ENCODE peak calls at places on chromosomes 6 and 20, in eight cellular contexts. One of them, this sample, is unnamed.

GRCh38 chr20:46649650-46649949 is 1.7 kb downstream of the SLC13A3 start:
- DNase-seq in stimulated activated CD8-positive, alpha-beta memory T cell treated with anti-CD3 and anti-CD28 coated beads, Interleukin-7, amount 100 ng/mL, for 1 hour: no peak
- DNase-seq in stimulated activated CD4-positive, alpha-beta T cell treated with anti-CD3 and anti-CD28 coated beads, TNF-alpha, amount 100 ng/mL, for 4 hours: no peak
- DNase-seq in uterus: no peak
- DNase-seq in NCI-H2171 treated with DMSO at 0.1 percent for 48 hours: no peak
- DNase-seq in aorta: no peak
- DNase-seq in HFFc6: no peak
- DNase-seq in A549: no peak
- DNase-seq in this sample: no peak

GRCh38 chr20:35468671-35469334 is 13.4 kb downstream of the CEP250 start:
- DNase-seq in stimulated activated CD8-positive, alpha-beta memory T cell treated with anti-CD3 and anti-CD28 coated beads, Interleukin-7, amount 100 ng/mL, for 1 hour: no peak
- DNase-seq in stimulated activated CD4-positive, alpha-beta T cell treated with anti-CD3 and anti-CD28 coated beads, TNF-alpha, amount 100 ng/mL, for 4 hours: no peak
- DNase-seq in uterus: no peak
- DNase-seq in NCI-H2171 treated with DMSO at 0.1 percent for 48 hours: no peak
- DNase-seq in aorta: no peak
- DNase-seq in HFFc6: no peak
- DNase-seq in A549: no peak
- DNase-seq in this sample: no peak

GRCh38 chr20:60789399-60789798 is 462.7 kb upstream of the CDH4 start:
- DNase-seq in stimulated activated CD8-positive, alpha-beta memory T cell treated with anti-CD3 and anti-CD28 coated beads, Interleukin-7, amount 100 ng/mL, for 1 hour: no peak
- DNase-seq in stimulated activated CD4-positive, alpha-beta T cell treated with anti-CD3 and anti-CD28 coated beads, TNF-alpha, amount 100 ng/mL, for 4 hours: no peak
- DNase-seq in uterus: no peak
- DNase-seq in NCI-H2171 treated with DMSO at 0.1 percent for 48 hours: no peak
- DNase-seq in aorta: no peak
- DNase-seq in HFFc6: no peak
- DNase-seq in A549: no peak
- DNase-seq in this sample: no peak

GRCh38 chr6:137734875-137735182 is 132.2 kb upstream of the TNFAIP3 start:
- DNase-seq in stimulated activated CD8-positive, alpha-beta memory T cell treated with anti-CD3 and anti-CD28 coated beads, Interleukin-7, amount 100 ng/mL, for 1 hour: no peak
- DNase-seq in stimulated activated CD4-positive, alpha-beta T cell treated with anti-CD3 and anti-CD28 coated beads, TNF-alpha, amount 100 ng/mL, for 4 hours: no peak
- DNase-seq in uterus: no peak
- DNase-seq in NCI-H2171 treated with DMSO at 0.1 percent for 48 hours: no peak
- DNase-seq in aorta: no peak
- DNase-seq in HFFc6: no peak
- DNase-seq in A549: no peak
- DNase-seq in this sample: no peak

GRCh38 chr6:81977488-81977887 is 225.0 kb upstream of the TENT5A start:
- DNase-seq in stimulated activated CD8-positive, alpha-beta memory T cell treated with anti-CD3 and anti-CD28 coated beads, Interleukin-7, amount 100 ng/mL, for 1 hour: no peak
- DNase-seq in stimulated activated CD4-positive, alpha-beta T cell treated with anti-CD3 and anti-CD28 coated beads, TNF-alpha, amount 100 ng/mL, for 4 hours: no peak
- DNase-seq in uterus: no peak
- DNase-seq in NCI-H2171 treated with DMSO at 0.1 percent for 48 hours: no peak
- DNase-seq in aorta: no peak
- DNase-seq in HFFc6: peak; percentile 51
- DNase-seq in A549: no peak
- DNase-seq in this sample: no peak

GRCh38 chr6:135651964-135652755 is 154.6 kb upstream of the AHI1 start:
- DNase-seq in stimulated activated CD8-positive, alpha-beta memory T cell treated with anti-CD3 and anti-CD28 coated beads, Interleukin-7, amount 100 ng/mL, for 1 hour: no peak
- DNase-seq in stimulated activated CD4-positive, alpha-beta T cell treated with anti-CD3 and anti-CD28 coated beads, TNF-alpha, amount 100 ng/mL, for 4 hours: no peak
- DNase-seq in uterus: no peak
- DNase-seq in NCI-H2171 treated with DMSO at 0.1 percent for 48 hours: no peak
- DNase-seq in aorta: no peak
- DNase-seq in HFFc6: no peak
- DNase-seq in A549: no peak
- DNase-seq in this sample: no peak

GRCh38 chr20:44883214-44883902 is 2.1 kb upstream of the YWHAB start:
- DNase-seq in stimulated activated CD8-positive, alpha-beta memory T cell treated with anti-CD3 and anti-CD28 coated beads, Interleukin-7, amount 100 ng/mL, for 1 hour: no peak
- DNase-seq in stimulated activated CD4-positive, alpha-beta T cell treated with anti-CD3 and anti-CD28 coated beads, TNF-alpha, amount 100 ng/mL, for 4 hours: no peak
- DNase-seq in uterus: no peak
- DNase-seq in NCI-H2171 treated with DMSO at 0.1 percent for 48 hours: no peak
- DNase-seq in aorta: no peak
- DNase-seq in HFFc6: no peak
- DNase-seq in A549: no peak
- DNase-seq in this sample: no peak

GRCh38 chr6:40755749-40756452 is 168.7 kb upstream of the LRFN2 start:
- DNase-seq in stimulated activated CD8-positive, alpha-beta memory T cell treated with anti-CD3 and anti-CD28 coated beads, Interleukin-7, amount 100 ng/mL, for 1 hour: no peak
- DNase-seq in stimulated activated CD4-positive, alpha-beta T cell treated with anti-CD3 and anti-CD28 coated beads, TNF-alpha, amount 100 ng/mL, for 4 hours: no peak
- DNase-seq in uterus: peak; percentile 22
- DNase-seq in NCI-H2171 treated with DMSO at 0.1 percent for 48 hours: no peak
- DNase-seq in aorta: no peak
- DNase-seq in HFFc6: no peak
- DNase-seq in A549: no peak
- DNase-seq in this sample: no peak

GRCh38 chr20:63093966-63094766 is 87.4 kb upstream of the BHLHE23 start:
- DNase-seq in stimulated activated CD8-positive, alpha-beta memory T cell treated with anti-CD3 and anti-CD28 coated beads, Interleukin-7, amount 100 ng/mL, for 1 hour: no peak
- DNase-seq in stimulated activated CD4-positive, alpha-beta T cell treated with anti-CD3 and anti-CD28 coated beads, TNF-alpha, amount 100 ng/mL, for 4 hours: no peak
- DNase-seq in uterus: no peak
- DNase-seq in NCI-H2171 treated with DMSO at 0.1 percent for 48 hours: no peak
- DNase-seq in aorta: peak; percentile 27
- DNase-seq in HFFc6: no peak
- DNase-seq in A549: no peak
- DNase-seq in this sample: no peak

GRCh38 chr6:45727824-45728449 is 287.7 kb downstream of the CLIC5 start:
- DNase-seq in stimulated activated CD8-positive, alpha-beta memory T cell treated with anti-CD3 and anti-CD28 coated beads, Interleukin-7, amount 100 ng/mL, for 1 hour: no peak
- DNase-seq in stimulated activated CD4-positive, alpha-beta T cell treated with anti-CD3 and anti-CD28 coated beads, TNF-alpha, amount 100 ng/mL, for 4 hours: no peak
- DNase-seq in uterus: no peak
- DNase-seq in NCI-H2171 treated with DMSO at 0.1 percent for 48 hours: no peak
- DNase-seq in aorta: no peak
- DNase-seq in HFFc6: no peak
- DNase-seq in A549: no peak
- DNase-seq in this sample: no peak

GRCh38 chr6:25086500-25087091 is 150.8 kb upstream of the RIPOR2 start:
- DNase-seq in stimulated activated CD8-positive, alpha-beta memory T cell treated with anti-CD3 and anti-CD28 coated beads, Interleukin-7, amount 100 ng/mL, for 1 hour: no peak
- DNase-seq in stimulated activated CD4-positive, alpha-beta T cell treated with anti-CD3 and anti-CD28 coated beads, TNF-alpha, amount 100 ng/mL, for 4 hours: no peak
- DNase-seq in uterus: no peak
- DNase-seq in NCI-H2171 treated with DMSO at 0.1 percent for 48 hours: no peak
- DNase-seq in aorta: no peak
- DNase-seq in HFFc6: no peak
- DNase-seq in A549: no peak
- DNase-seq in this sample: no peak

GRCh38 chr20:9071976-9072726 is 3.3 kb downstream of the PLCB4 start:
- DNase-seq in stimulated activated CD8-positive, alpha-beta memory T cell treated with anti-CD3 and anti-CD28 coated beads, Interleukin-7, amount 100 ng/mL, for 1 hour: no peak
- DNase-seq in stimulated activated CD4-positive, alpha-beta T cell treated with anti-CD3 and anti-CD28 coated beads, TNF-alpha, amount 100 ng/mL, for 4 hours: no peak
- DNase-seq in uterus: no peak
- DNase-seq in NCI-H2171 treated with DMSO at 0.1 percent for 48 hours: no peak
- DNase-seq in aorta: no peak
- DNase-seq in HFFc6: no peak
- DNase-seq in A549: peak; percentile 56
- DNase-seq in this sample: no peak

GRCh38 chr6:143264996-143265734 is 185.3 kb downstream of the ADAT2 start:
- DNase-seq in stimulated activated CD8-positive, alpha-beta memory T cell treated with anti-CD3 and anti-CD28 coated beads, Interleukin-7, amount 100 ng/mL, for 1 hour: no peak
- DNase-seq in stimulated activated CD4-positive, alpha-beta T cell treated with anti-CD3 and anti-CD28 coated beads, TNF-alpha, amount 100 ng/mL, for 4 hours: no peak
- DNase-seq in uterus: no peak
- DNase-seq in NCI-H2171 treated with DMSO at 0.1 percent for 48 hours: no peak
- DNase-seq in aorta: no peak
- DNase-seq in HFFc6: no peak
- DNase-seq in A549: no peak
- DNase-seq in this sample: no peak

GRCh38 chr6:26464014-26464413 is 6.3 kb downstream of the BTN2A1 start:
- DNase-seq in stimulated activated CD8-positive, alpha-beta memory T cell treated with anti-CD3 and anti-CD28 coated beads, Interleukin-7, amount 100 ng/mL, for 1 hour: no peak
- DNase-seq in stimulated activated CD4-positive, alpha-beta T cell treated with anti-CD3 and anti-CD28 coated beads, TNF-alpha, amount 100 ng/mL, for 4 hours: no peak
- DNase-seq in uterus: no peak
- DNase-seq in NCI-H2171 treated with DMSO at 0.1 percent for 48 hours: no peak
- DNase-seq in aorta: no peak
- DNase-seq in HFFc6: no peak
- DNase-seq in A549: no peak
- DNase-seq in this sample: no peak

GRCh38 chr6:35086636-35087360 is 54.3 kb downstream of the TCP11 start:
- DNase-seq in stimulated activated CD8-positive, alpha-beta memory T cell treated with anti-CD3 and anti-CD28 coated beads, Interleukin-7, amount 100 ng/mL, for 1 hour: no peak
- DNase-seq in stimulated activated CD4-positive, alpha-beta T cell treated with anti-CD3 and anti-CD28 coated beads, TNF-alpha, amount 100 ng/mL, for 4 hours: no peak
- DNase-seq in uterus: no peak
- DNase-seq in NCI-H2171 treated with DMSO at 0.1 percent for 48 hours: no peak
- DNase-seq in aorta: no peak
- DNase-seq in HFFc6: no peak
- DNase-seq in A549: no peak
- DNase-seq in this sample: no peak

GRCh38 chr6:63537126-63537958 is 34.9 kb upstream of the LOC128125822 start:
- DNase-seq in stimulated activated CD8-positive, alpha-beta memory T cell treated with anti-CD3 and anti-CD28 coated beads, Interleukin-7, amount 100 ng/mL, for 1 hour: no peak
- DNase-seq in stimulated activated CD4-positive, alpha-beta T cell treated with anti-CD3 and anti-CD28 coated beads, TNF-alpha, amount 100 ng/mL, for 4 hours: no peak
- DNase-seq in uterus: no peak
- DNase-seq in NCI-H2171 treated with DMSO at 0.1 percent for 48 hours: no peak
- DNase-seq in aorta: no peak
- DNase-seq in HFFc6: no peak
- DNase-seq in A549: peak; percentile 76
- DNase-seq in this sample: no peak

GRCh38 chr6:33314943-33315752 is 1.3 kb upstream of the TAPBP start:
- DNase-seq in stimulated activated CD8-positive, alpha-beta memory T cell treated with anti-CD3 and anti-CD28 coated beads, Interleukin-7, amount 100 ng/mL, for 1 hour: no peak
- DNase-seq in stimulated activated CD4-positive, alpha-beta T cell treated with anti-CD3 and anti-CD28 coated beads, TNF-alpha, amount 100 ng/mL, for 4 hours: no peak
- DNase-seq in uterus: peak; percentile 63
- DNase-seq in NCI-H2171 treated with DMSO at 0.1 percent for 48 hours: no peak
- DNase-seq in aorta: peak; percentile 67
- DNase-seq in HFFc6: no peak
- DNase-seq in A549: peak; percentile 72
- DNase-seq in this sample: no peak

GRCh38 chr6:147759088-147759487 is 250.6 kb downstream of the SAMD5 start:
- DNase-seq in stimulated activated CD8-positive, alpha-beta memory T cell treated with anti-CD3 and anti-CD28 coated beads, Interleukin-7, amount 100 ng/mL, for 1 hour: no peak
- DNase-seq in stimulated activated CD4-positive, alpha-beta T cell treated with anti-CD3 and anti-CD28 coated beads, TNF-alpha, amount 100 ng/mL, for 4 hours: no peak
- DNase-seq in uterus: no peak
- DNase-seq in NCI-H2171 treated with DMSO at 0.1 percent for 48 hours: peak; percentile 49
- DNase-seq in aorta: no peak
- DNase-seq in HFFc6: no peak
- DNase-seq in A549: no peak
- DNase-seq in this sample: peak; percentile 4

GRCh38 chr20:34546751-34547181 is 11.8 kb upstream of the MAP1LC3A start:
- DNase-seq in stimulated activated CD8-positive, alpha-beta memory T cell treated with anti-CD3 and anti-CD28 coated beads, Interleukin-7, amount 100 ng/mL, for 1 hour: no peak
- DNase-seq in stimulated activated CD4-positive, alpha-beta T cell treated with anti-CD3 and anti-CD28 coated beads, TNF-alpha, amount 100 ng/mL, for 4 hours: no peak
- DNase-seq in uterus: no peak
- DNase-seq in NCI-H2171 treated with DMSO at 0.1 percent for 48 hours: peak; percentile 100
- DNase-seq in aorta: no peak
- DNase-seq in HFFc6: no peak
- DNase-seq in A549: no peak
- DNase-seq in this sample: no peak

GRCh38 chr6:22892452-22892851 is 323.1 kb downstream of the HDGFL1 start:
- DNase-seq in stimulated activated CD8-positive, alpha-beta memory T cell treated with anti-CD3 and anti-CD28 coated beads, Interleukin-7, amount 100 ng/mL, for 1 hour: no peak
- DNase-seq in stimulated activated CD4-positive, alpha-beta T cell treated with anti-CD3 and anti-CD28 coated beads, TNF-alpha, amount 100 ng/mL, for 4 hours: no peak
- DNase-seq in uterus: peak; percentile 20
- DNase-seq in NCI-H2171 treated with DMSO at 0.1 percent for 48 hours: no peak
- DNase-seq in aorta: no peak
- DNase-seq in HFFc6: peak; percentile 96
- DNase-seq in A549: peak; percentile 77
- DNase-seq in this sample: peak; percentile 93

GRCh38 chr20:32789896-32790750 is 27.9 kb downstream of the DNMT3B start:
- DNase-seq in stimulated activated CD8-positive, alpha-beta memory T cell treated with anti-CD3 and anti-CD28 coated beads, Interleukin-7, amount 100 ng/mL, for 1 hour: peak; percentile 55
- DNase-seq in stimulated activated CD4-positive, alpha-beta T cell treated with anti-CD3 and anti-CD28 coated beads, TNF-alpha, amount 100 ng/mL, for 4 hours: peak; percentile 41
- DNase-seq in uterus: peak; percentile 70
- DNase-seq in NCI-H2171 treated with DMSO at 0.1 percent for 48 hours: peak; percentile 78
- DNase-seq in aorta: peak; percentile 84
- DNase-seq in HFFc6: peak; percentile 63
- DNase-seq in A549: peak; percentile 71
- DNase-seq in this sample: peak; percentile 16

GRCh38 chr20:63066506-63067265 is 59.9 kb upstream of the BHLHE23 start:
- DNase-seq in stimulated activated CD8-positive, alpha-beta memory T cell treated with anti-CD3 and anti-CD28 coated beads, Interleukin-7, amount 100 ng/mL, for 1 hour: no peak
- DNase-seq in stimulated activated CD4-positive, alpha-beta T cell treated with anti-CD3 and anti-CD28 coated beads, TNF-alpha, amount 100 ng/mL, for 4 hours: no peak
- DNase-seq in uterus: no peak
- DNase-seq in NCI-H2171 treated with DMSO at 0.1 percent for 48 hours: no peak
- DNase-seq in aorta: peak; percentile 36
- DNase-seq in HFFc6: no peak
- DNase-seq in A549: no peak
- DNase-seq in this sample: no peak

GRCh38 chr6:167272156-167272555 is 19.0 kb upstream of the UNC93A start:
- DNase-seq in stimulated activated CD8-positive, alpha-beta memory T cell treated with anti-CD3 and anti-CD28 coated beads, Interleukin-7, amount 100 ng/mL, for 1 hour: no peak
- DNase-seq in stimulated activated CD4-positive, alpha-beta T cell treated with anti-CD3 and anti-CD28 coated beads, TNF-alpha, amount 100 ng/mL, for 4 hours: no peak
- DNase-seq in uterus: no peak
- DNase-seq in NCI-H2171 treated with DMSO at 0.1 percent for 48 hours: no peak
- DNase-seq in aorta: no peak
- DNase-seq in HFFc6: no peak
- DNase-seq in A549: no peak
- DNase-seq in this sample: no peak